ENCODE peak calls at places on chromosomes 16 and 17, in nine cellular contexts. N is activated CD8-positive, alpha-beta T cell treated with anti-CD3 and anti-CD28 coated beads, Interleukin-2, amount 10 ng/mL, durations not matched to agents 7 days and 5 days; I is A549; Q is PC-3; Z is CD4-positive, alpha-beta memory T cell; P is Daoy; S is memory B cell; G is nucleus accumbens; H is ELF-1. T is an unnamed sample.

GRCh38 chr16:67236551-67237395 is 9.8 kb downstream of the TMEM208 start:
- DNase-seq in N (peak), S (peak), P (peak), I (peak), G (peak), Q (peak), Z (peak), H (peak), T (peak)

GRCh38 chr17:75849304-75849695 is 5.1 kb upstream of the UNC13D start:
- DNase-seq in P (no peak), H (no peak), I (no peak), G (no peak), Z (no peak), S (no peak), Q (no peak), N (no peak), T (no peak)

GRCh38 chr16:84093120-84093878 is 23.4 kb downstream of the MBTPS1 start:
- DNase-seq in S (no peak), N (no peak), P (no peak), G (no peak), H (no peak), Q (no peak), I (no peak), Z (no peak), T (no peak)

GRCh38 chr16:25855818-25856217 is 164.1 kb downstream of the HS3ST4 start:
- DNase-seq in S (no peak), N (no peak), Q (no peak), I (no peak), G (no peak), P (no peak), Z (no peak), H (peak), T (no peak)

GRCh38 chr16:86375370-86375769 is 135.0 kb upstream of the FOXF1 start:
- DNase-seq in H (no peak), N (no peak), P (peak), I (no peak), S (no peak), G (no peak), Z (no peak), Q (peak), T (no peak)

GRCh38 chr16:31402687-31403086 is 9.6 kb downstream of the ITGAD start:
- DNase-seq in I (no peak), H (no peak), P (peak), N (no peak), S (no peak), Q (peak), G (no peak), Z (no peak), T (no peak)

GRCh38 chr17:29140631-29141483 is 39.3 kb downstream of the MYO18A start:
- DNase-seq in G (no peak), S (peak), Z (peak), N (peak), Q (no peak), H (peak), I (no peak), P (no peak), T (peak)

GRCh38 chr16:66618588-66618987 is 14.1 kb downstream of the CMTM3 start:
- DNase-seq in Z (no peak), Q (peak), S (no peak), I (no peak), H (no peak), G (no peak), P (peak), N (no peak), T (no peak)

GRCh38 chr16:89115216-89115949 is 21.7 kb downstream of the ACSF3 start:
- DNase-seq in H (no peak), G (peak), Z (peak), I (no peak), P (no peak), Q (no peak), N (peak), S (peak), T (no peak)

GRCh38 chr16:68372381-68372720 is 61.5 kb downstream of the PRMT7 start:
- DNase-seq in P (no peak), G (no peak), S (no peak), H (no peak), N (no peak), I (no peak), Z (no peak), Q (no peak), T (no peak)

GRCh38 chr17:44782349-44782850 is 23.6 kb downstream of the ADAM11 start:
- DNase-seq in Z (no peak), H (no peak), S (no peak), Q (no peak), G (no peak), N (no peak), I (no peak), P (no peak), T (peak)

GRCh38 chr16:10981697-10982216 is 37.4 kb downstream of the CLEC16A start:
- DNase-seq in H (peak), Q (peak), P (no peak), G (no peak), S (peak), I (peak), N (peak), Z (no peak), T (no peak)

GRCh38 chr17:37648555-37648954 is 5.3 kb upstream of the DDX52 start:
- DNase-seq in H (no peak), S (no peak), N (no peak), Z (no peak), G (no peak), Q (peak), P (peak), I (no peak), T (no peak)

GRCh38 chr17:27980035-27980434 is 62.4 kb upstream of the NLK start:
- DNase-seq in G (no peak), Q (peak), H (no peak), P (peak), Z (no peak), I (peak), S (no peak), N (no peak), T (peak)

GRCh38 chr16:12295395-12295794 is 318.9 kb downstream of the SNX29 start:
- DNase-seq in S (no peak), Z (no peak), N (no peak), Q (no peak), G (no peak), P (no peak), I (no peak), H (no peak), T (no peak)

GRCh38 chr17:51595965-51596364 is 335.6 kb downstream of the UTP18 start:
- DNase-seq in I (no peak), P (no peak), Z (no peak), Q (no peak), H (no peak), S (no peak), G (no peak), N (no peak), T (no peak)

GRCh38 chr17:43308999-43309398 is 75.2 kb upstream of the RNU2-1 start:
- DNase-seq in H (no peak), G (no peak), S (no peak), P (no peak), I (no peak), Q (no peak), Z (no peak), N (no peak), T (no peak)

GRCh38 chr16:85856054-85856453 is 42.9 kb upstream of the IRF8 start:
- DNase-seq in S (no peak), N (no peak), H (no peak), P (no peak), Q (no peak), I (no peak), G (no peak), Z (no peak), T (no peak)